ENCODE peak calls at places on chromosome 18, in six cellular contexts. I is WTC11, H is K562, A is HepG2, P is GM12878, G is H1. L is an unnamed sample.

GRCh38 chr18:7927119-7927518 is 360.0 kb downstream of the PTPRM start:
- DNase-seq in I (no peak), H (no peak), A (no peak), P (no peak), G (no peak), L (no peak)

GRCh38 chr18:62897153-62897552 is 181.8 kb downstream of the PHLPP1 start:
- DNase-seq in I (no peak), H (no peak), A (no peak), P (no peak), G (no peak), L (no peak)

GRCh38 chr18:63087421-63088230 is 231.9 kb downstream of the BCL2 start:
- DNase-seq in I (no peak), H (no peak), A (no peak), P (no peak), G (no peak), L (no peak)

GRCh38 chr18:76205906-76206305 is 289.1 kb downstream of the ZNF516 start:
- DNase-seq in I (no peak), H (no peak), A (no peak), P (no peak), G (no peak), L (no peak)

GRCh38 chr18:5841518-5841917 is 53.8 kb downstream of the TMEM200C start:
- DNase-seq in I (no peak), H (no peak), A (no peak), P (no peak), G (no peak), L (no peak)

GRCh38 chr18:12296087-12296403 is 12.0 kb upstream of the TUBB6 start:
- DNase-seq in I (no peak), H (no peak), A (no peak), P (no peak), G (no peak), L (no peak)

GRCh38 chr18:69444221-69444620 is 43.5 kb downstream of the DOK6 start:
- DNase-seq in I (no peak), H (no peak), A (no peak), P (no peak), G (no peak), L (no peak)

GRCh38 chr18:22034276-22034675 is 135.1 kb upstream of the GATA6 start:
- DNase-seq in I (no peak), H (no peak), A (no peak), P (no peak), G (no peak), L (no peak)

GRCh38 chr18:68177807-68178702 is 536.9 kb downstream of the TMX3 start:
- DNase-seq in I (no peak), H (no peak), A (peak; percentile 74), P (no peak), G (no peak), L (no peak)

GRCh38 chr18:79389689-79390088 is 6.0 kb upstream of the NFATC1 start:
- DNase-seq in I (peak; percentile 5), H (no peak), A (no peak), P (no peak), G (no peak), L (no peak)

GRCh38 chr18:44979813-44980212 is 299.1 kb downstream of the SETBP1 start:
- DNase-seq in I (no peak), H (no peak), A (no peak), P (no peak), G (no peak), L (no peak)

GRCh38 chr18:23115683-23116096 is 19.6 kb upstream of the CABLES1 start:
- DNase-seq in I (no peak), H (no peak), A (peak; percentile 74), P (no peak), G (no peak), L (no peak)

GRCh38 chr18:8910843-8911242 is 191.7 kb upstream of the NDUFV2 start:
- DNase-seq in I (no peak), H (no peak), A (no peak), P (no peak), G (no peak), L (no peak)

GRCh38 chr18:46407471-46408166 is 249.4 kb downstream of the LOXHD1 start:
- DNase-seq in I (no peak), H (no peak), A (no peak), P (no peak), G (no peak), L (no peak)

GRCh38 chr18:78526923-78527775 is 452.5 kb upstream of the SALL3 start:
- DNase-seq in I (no peak), H (no peak), A (no peak), P (no peak), G (no peak), L (peak; percentile 9)

GRCh38 chr18:6406075-6406909 is 8.4 kb downstream of the L3MBTL4 start:
- DNase-seq in I (no peak), H (no peak), A (peak; percentile 61), P (no peak), G (no peak), L (peak; percentile 5)

GRCh38 chr18:2508678-2509077 is 62.6 kb downstream of the METTL4 start:
- DNase-seq in I (no peak), H (no peak), A (no peak), P (no peak), G (no peak), L (no peak)

GRCh38 chr18:9742588-9743131 is 34.6 kb downstream of the RAB31 start:
- DNase-seq in I (no peak), H (no peak), A (no peak), P (no peak), G (no peak), L (no peak)

GRCh38 chr18:79396431-79397287 is 929 bp downstream of the NFATC1 start:
- DNase-seq in I (peak; percentile 63), H (no peak), A (no peak), P (no peak), G (no peak), L (no peak)

GRCh38 chr18:49321800-49322461 is 138.5 kb downstream of the DYM start:
- DNase-seq in I (no peak), H (no peak), A (no peak), P (no peak), G (no peak), L (no peak)

DNA sequence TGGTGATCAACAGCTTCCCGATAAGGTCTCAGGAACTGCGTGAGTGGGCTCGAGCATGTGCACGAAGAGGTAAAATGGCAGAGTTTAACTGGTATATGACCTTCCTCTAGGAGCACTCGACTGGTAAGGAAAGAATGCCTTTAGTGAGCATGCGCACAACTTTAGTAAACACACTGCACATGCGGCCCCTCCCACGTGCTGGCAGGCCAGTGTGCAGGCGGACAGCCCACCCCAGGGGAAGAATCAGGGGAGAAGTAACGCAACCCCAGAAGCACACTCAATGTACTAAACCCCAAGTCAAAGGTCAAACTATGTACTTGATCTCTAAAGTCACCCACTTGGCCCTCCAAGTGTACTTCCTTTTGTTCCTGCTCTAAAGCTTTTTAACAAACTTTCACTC is 28.7 kb upstream of the SLC25A52 start:
- DNase-seq in I (no peak), H (no peak), A (peak; percentile 28), P (no peak), G (no peak), L (no peak)
- TF ChIP-seq CREB1 in I (no peak), H (no peak), A (no peak), P (no peak), G (no peak), L (no peak)

GRCh38 chr18:58591286-58591685 is 37.6 kb downstream of the ALPK2 start:
- DNase-seq in I (no peak), H (no peak), A (no peak), P (no peak), G (no peak), L (no peak)
- TF ChIP-seq CREB1 in I (no peak), H (no peak), A (no peak), P (no peak), G (no peak), L (no peak)

GRCh38 chr18:51561821-51562220 is 364.3 kb upstream of the MEX3C start:
- DNase-seq in I (no peak), H (no peak), A (no peak), P (no peak), G (no peak), L (no peak)
- TF ChIP-seq CREB1 in I (no peak), H (no peak), A (no peak), P (no peak), G (no peak), L (no peak)

GRCh38 chr18:73839441-73839840 is 308.2 kb downstream of the FBXO15 start:
- DNase-seq in I (no peak), H (no peak), A (no peak), P (no peak), G (no peak), L (no peak)

GRCh38 chr18:73831688-73832087 is 315.9 kb downstream of the FBXO15 start:
- DNase-seq in I (no peak), H (no peak), A (no peak), P (no peak), G (no peak), L (no peak)

GRCh38 chr18:73835656-73836055 is 312.0 kb downstream of the FBXO15 start:
- DNase-seq in I (no peak), H (no peak), A (no peak), P (no peak), G (no peak), L (no peak)

GRCh38 chr18:73840319-73841065 is 307.1 kb downstream of the FBXO15 start:
- DNase-seq in I (no peak), H (no peak), A (no peak), P (no peak), G (no peak), L (no peak)

DNA sequence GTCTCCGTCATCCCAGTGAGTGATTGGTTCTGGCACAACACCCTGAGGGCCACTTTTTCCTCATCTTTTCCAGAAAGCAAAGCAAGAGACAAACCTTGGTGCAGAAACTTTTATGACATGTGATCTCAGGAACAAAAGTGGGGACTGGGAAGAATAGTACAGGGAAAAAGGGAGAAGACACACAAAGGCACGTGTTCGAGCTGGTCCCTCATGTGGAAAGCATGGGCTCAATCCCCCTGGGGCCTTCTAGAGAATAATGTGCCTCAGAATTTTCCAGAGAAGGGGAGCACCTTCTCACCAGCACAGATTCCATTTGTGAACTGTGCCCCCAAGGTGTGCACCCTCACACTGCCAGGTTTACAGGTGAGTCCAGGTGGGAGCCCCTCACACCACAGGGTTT is 312.6 kb downstream of the FBXO15 start:
- DNase-seq in I (no peak), H (no peak), A (no peak), P (no peak), G (no peak), L (no peak)
- TF ChIP-seq CREB1 in I (no peak), H (no peak), A (no peak), P (no peak), G (no peak), L (no peak)

GRCh38 chr18:57737661-57738060 is 65.5 kb downstream of the ATP8B1 start:
- DNase-seq in I (no peak), H (no peak), A (peak; percentile 83), P (no peak), G (no peak), L (no peak)
- TF ChIP-seq CREB1 in I (no peak), H (no peak), A (no peak), P (no peak), G (no peak), L (no peak)

GRCh38 chr18:51196116-51196810 is 1.2 kb downstream of the MEX3C start:
- DNase-seq in I (peak; percentile 12), H (peak; percentile 20), A (no peak), P (no peak), G (no peak), L (no peak)
- TF ChIP-seq CREB1 in I (no peak), H (no peak), A (no peak), P (no peak), G (no peak), L (no peak)

GRCh38 chr18:54762386-54762785 is 65.9 kb upstream of the RAB27B start:
- DNase-seq in I (no peak), H (no peak), A (no peak), P (no peak), G (no peak), L (no peak)
- TF ChIP-seq CREB1 in I (no peak), H (no peak), A (no peak), P (no peak), G (no peak), L (no peak)